ENCODE peak calls at places on chromosomes 3 and 15, in nine cellular contexts. J is activated naive CD4-positive, alpha-beta T cell; Y is NCI-H1092; Q is IMR-90; L is ovary; Z is NCI-H1694; I is heart left ventricle; E is activated effector memory CD4-positive, alpha-beta T cell treated with anti-CD3 and anti-CD28 coated beads, Interleukin-2, amount 50 U/mL, for 16 hours; M is sciatic nerve. T is an unnamed sample.

GRCh38 chr3:186052096-186052495 is 56.8 kb downstream of the ETV5 start:
- DNase-seq in Y (no peak), Z (no peak), M (no peak), L (no peak), Q (no peak), J (no peak), E (no peak), I (no peak), T (no peak)

GRCh38 chr3:126358038-126358815 is 1.0 kb upstream of the KLF15 start:
- DNase-seq in Q (no peak), J (no peak), L (peak; percentile 24), I (peak; percentile 46), M (no peak), Y (no peak), Z (no peak), E (no peak), T (peak; percentile 76)

GRCh38 chr3:151178208-151178845 is 24.7 kb downstream of the GPR171 start:
- DNase-seq in J (no peak), E (no peak), Q (no peak), I (no peak), Y (no peak), Z (no peak), L (no peak), M (no peak), T (no peak)

GRCh38 chr3:156787926-156788663 is 38.1 kb upstream of the LEKR1 start:
- DNase-seq in L (no peak), Q (peak; percentile 97), I (no peak), Z (no peak), Y (no peak), J (no peak), M (no peak), E (peak; percentile 62), T (no peak)

GRCh38 chr15:96337354-96337990 is 7.0 kb downstream of the NR2F2 start:
- DNase-seq in E (no peak), Z (no peak), L (peak; percentile 34), Y (no peak), J (no peak), Q (no peak), I (no peak), M (no peak), T (no peak)

GRCh38 chr15:31752363-31752762 is 278.0 kb upstream of the CHRNA7 start:
- DNase-seq in M (no peak), Y (no peak), E (no peak), Q (peak; percentile 1), J (no peak), I (no peak), L (no peak), Z (no peak), T (no peak)

GRCh38 chr15:69060041-69060481 is 45.6 kb downstream of the NOX5 start:
- DNase-seq in I (no peak), Z (no peak), Q (no peak), L (peak; percentile 50), J (no peak), Y (no peak), M (no peak), E (no peak), T (peak; percentile 12)

GRCh38 chr15:74123685-74124084 is 6.7 kb upstream of the ISLR2 start:
- DNase-seq in Y (no peak), J (no peak), Q (no peak), Z (no peak), L (no peak), I (no peak), M (no peak), E (no peak), T (no peak)

GRCh38 chr15:70382009-70382749 is 284.5 kb upstream of the TLE3 start:
- DNase-seq in Q (no peak), Y (no peak), Z (no peak), E (no peak), L (no peak), J (no peak), M (peak; percentile 30), I (no peak), T (no peak)

GRCh38 chr3:190458040-190458439 is 8.3 kb upstream of the TMEM207 start:
- DNase-seq in L (no peak), J (no peak), Y (no peak), E (no peak), M (no peak), Z (no peak), I (no peak), Q (no peak), T (no peak)

GRCh38 chr3:148546959-148547358 is 150.7 kb upstream of the AGTR1 start:
- DNase-seq in L (no peak), M (no peak), Q (no peak), Z (no peak), I (no peak), E (no peak), J (no peak), Y (no peak), T (no peak)

GRCh38 chr3:66344391-66344811 is 123.6 kb downstream of the SLC25A26 start:
- DNase-seq in Z (no peak), M (no peak), I (no peak), J (no peak), Q (no peak), L (no peak), Y (no peak), E (no peak), T (no peak)

GRCh38 chr3:155037508-155038202 is 42.5 kb upstream of the MME start:
- DNase-seq in L (no peak), Y (no peak), Z (no peak), Q (no peak), I (no peak), M (no peak), E (no peak), J (no peak), T (no peak)

GRCh38 chr3:27333843-27334242 is 35.3 kb downstream of the NEK10 start:
- DNase-seq in M (no peak), I (no peak), E (no peak), Q (no peak), J (no peak), Y (no peak), L (no peak), Z (no peak), T (no peak)

GRCh38 chr3:118262800-118263402 is 771.7 kb downstream of the IGSF11 start:
- DNase-seq in Q (no peak), J (no peak), L (no peak), E (no peak), I (no peak), Z (no peak), M (no peak), Y (no peak), T (no peak)

GRCh38 chr3:130242850-130243569 is 102.5 kb upstream of the COL6A5 start:
- DNase-seq in Y (no peak), E (no peak), Z (no peak), J (no peak), L (no peak), I (no peak), Q (peak; percentile 10), M (no peak), T (no peak)

GRCh38 chr15:101452572-101452971 is 36.9 kb downstream of the PCSK6 start:
- DNase-seq in I (no peak), Z (no peak), E (no peak), Q (no peak), L (no peak), Y (no peak), M (peak; percentile 32), J (no peak), T (no peak)

GRCh38 chr3:177141899-177142651 is 55.2 kb downstream of the TBL1XR1 start:
- DNase-seq in Y (no peak), I (no peak), M (no peak), E (no peak), L (no peak), J (no peak), Z (no peak), Q (no peak), T (no peak)

GRCh38 chr15:79102595-79102994 is 12.0 kb upstream of the RASGRF1 start:
- DNase-seq in Q (no peak), J (no peak), I (no peak), Y (no peak), M (no peak), Z (no peak), L (no peak), E (no peak), T (no peak)

GRCh38 chr15:76996526-76997401 is 1.8 kb downstream of the PSTPIP1 start:
- DNase-seq in Z (no peak), Y (no peak), E (peak; percentile 86), M (peak; percentile 64), J (peak; percentile 35), I (peak; percentile 77), Q (peak; percentile 27), L (peak; percentile 64), T (no peak)

GRCh38 chr3:136181741-136182140 is 14.4 kb downstream of the MSL2 start:
- DNase-seq in E (peak; percentile 53), M (peak; percentile 35), L (no peak), Y (no peak), Q (no peak), J (no peak), I (no peak), Z (no peak), T (no peak)

GRCh38 chr3:133845127-133845526 is 39.5 kb downstream of the SRPRB start:
- DNase-seq in I (peak; percentile 13), Q (no peak), Y (no peak), J (no peak), M (no peak), E (no peak), Z (no peak), L (no peak), T (peak; percentile 92)

GRCh38 chr3:141465221-141465620 is 21.6 kb upstream of the RASA2 start:
- DNase-seq in J (no peak), Q (peak; percentile 51), Y (no peak), E (no peak), I (no peak), L (no peak), M (no peak), Z (no peak), T (no peak)

T was measured in NCI-H524 treated with DMSO at 0.1 percent for 48 hours.